ENCODE peak calls at places on chromosomes 3 and 15, in seven cellular contexts. T is trophoblast cell, V is OCI-LY7, E is hepatocyte, S is IMR-90, P is keratinocyte, Q is HepG2. Y is an unnamed sample.

GRCh38 chr3:114206342-114206741 is 27.5 kb upstream of the DRD3 start:
- DNase-seq in P (no peak), Q (no peak), E (no peak), V (no peak), T (no peak), S (no peak), Y (no peak)

GRCh38 chr3:69288161-69288895 is 97.6 kb downstream of the FRMD4B start:
- DNase-seq in E (no peak), S (no peak), T (no peak), V (no peak), P (no peak), Q (no peak), Y (no peak)

GRCh38 chr3:133999891-134000685 is 29.6 kb downstream of the SLCO2A1 start:
- DNase-seq in P (no peak), S (no peak), V (no peak), E (no peak), T (peak), Q (no peak), Y (no peak)

GRCh38 chr3:35422826-35423601 is 216.3 kb upstream of the ARPP21 start:
- DNase-seq in S (no peak), E (no peak), Q (no peak), T (no peak), V (no peak), P (no peak), Y (no peak)

GRCh38 chr15:33675246-33675645 is 293.1 kb upstream of the CHRM5 start:
- DNase-seq in V (peak), P (no peak), T (no peak), E (peak), Q (no peak), S (no peak), Y (no peak)

GRCh38 chr3:48934333-48934991 is 15.8 kb downstream of the ARIH2 start:
- DNase-seq in V (no peak), Q (no peak), P (no peak), S (no peak), E (no peak), T (no peak), Y (no peak)

GRCh38 chr15:99475754-99476412 is 89.9 kb upstream of the MEF2A start:
- DNase-seq in P (no peak), S (no peak), Q (no peak), T (no peak), V (no peak), E (no peak), Y (no peak)

GRCh38 chr15:64636101-64636500 is 139.3 kb downstream of the RBPMS2 start:
- DNase-seq in E (no peak), P (no peak), T (no peak), V (no peak), Q (no peak), S (no peak), Y (no peak)

GRCh38 chr15:39666671-39667070 is 85.8 kb downstream of the THBS1 start:
- DNase-seq in S (peak), P (no peak), Q (no peak), V (no peak), T (no peak), E (no peak), Y (no peak)

GRCh38 chr3:116140100-116140689 is 305.1 kb downstream of the LSAMP start:
- DNase-seq in E (peak), S (peak), P (no peak), Q (peak), V (peak), T (no peak), Y (no peak)

GRCh38 chr3:5016218-5017161 is 37.3 kb downstream of the BHLHE40 start:
- DNase-seq in Q (peak), E (peak), V (peak), S (peak), P (no peak), T (peak), Y (peak)

GRCh38 chr3:58691997-58692396 is 25.4 kb upstream of the FAM3D start:
- DNase-seq in Q (no peak), S (peak), P (no peak), E (no peak), T (no peak), V (peak), Y (no peak)

GRCh38 chr3:45179163-45179562 is 33.0 kb upstream of the CDCP1 start:
- DNase-seq in E (no peak), Q (no peak), S (no peak), V (no peak), T (no peak), P (no peak), Y (no peak)

GRCh38 chr3:6255229-6255628 is 605.7 kb upstream of the GRM7 start:
- DNase-seq in V (no peak), Q (no peak), P (no peak), E (no peak), S (no peak), T (no peak), Y (no peak)

GRCh38 chr15:68616397-68616796 is 37.6 kb downstream of the CORO2B start:
- DNase-seq in Q (no peak), T (no peak), E (no peak), P (no peak), S (no peak), V (no peak), Y (no peak)

GRCh38 chr3:58670506-58671125 is 4.0 kb upstream of the FAM3D start:
- DNase-seq in P (no peak), S (no peak), E (no peak), V (no peak), Q (no peak), T (no peak), Y (no peak)

GRCh38 chr3:68148471-68148870 is 494.1 kb upstream of the SUCLG2 start:
- DNase-seq in V (no peak), S (no peak), P (no peak), Q (no peak), E (no peak), T (no peak), Y (no peak)

GRCh38 chr15:32790352-32790999 is 72.7 kb downstream of the GREM1 start:
- DNase-seq in Q (peak), P (no peak), E (no peak), V (no peak), S (peak), T (no peak), Y (no peak)

GRCh38 chr3:45008117-45008516 is 18.0 kb upstream of the CLEC3B start:
- DNase-seq in T (no peak), V (no peak), E (no peak), S (peak), P (no peak), Q (no peak), Y (no peak)

GRCh38 chr15:74869726-74870407 is 3.3 kb downstream of the SCAMP2 start:
- DNase-seq in T (no peak), V (peak), P (no peak), S (peak), E (peak), Q (no peak), Y (no peak)

GRCh38 chr3:23888617-23889228 is 28.1 kb downstream of the NKIRAS1 start:
- DNase-seq in T (no peak), V (peak), E (peak), Q (peak), P (no peak), S (peak), Y (no peak)

GRCh38 chr3:53244281-53244680 is 11.5 kb downstream of the TKT start:
- DNase-seq in E (no peak), S (no peak), P (no peak), V (no peak), T (no peak), Q (no peak), Y (no peak)

GRCh38 chr3:108159128-108159527 is 63.1 kb downstream of the IFT57 start:
- DNase-seq in P (no peak), V (no peak), T (no peak), E (no peak), S (peak), Q (no peak), Y (no peak)

GRCh38 chr3:13148561-13149330 is 75.5 kb upstream of the IQSEC1 start:
- DNase-seq in V (no peak), E (no peak), Q (no peak), T (no peak), P (no peak), S (no peak), Y (no peak)
- H3K4me2 ChIP-seq in V (no peak), E (no peak), Q (no peak), T (no peak), P (no peak), S (no peak), Y (no peak)

DNA sequence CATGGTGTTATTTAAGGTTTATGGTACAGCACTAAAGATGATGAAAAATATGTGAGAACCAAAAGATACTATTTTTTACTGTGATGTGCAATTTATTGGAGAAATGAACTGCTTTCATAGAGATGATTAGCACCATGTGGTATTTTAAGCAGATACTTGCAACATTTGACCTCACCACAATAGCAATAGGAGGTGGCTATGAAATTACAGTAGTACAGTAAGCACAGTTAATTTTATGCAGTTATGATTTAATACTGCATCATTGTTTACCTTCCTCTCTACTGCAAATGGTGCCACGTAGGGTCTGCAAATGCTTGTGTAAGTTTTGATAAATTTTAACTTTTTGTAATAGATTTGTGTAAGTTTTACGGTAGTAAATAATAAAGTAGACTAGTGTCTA is 14.0 kb downstream of the PYGO1 start:
- DNase-seq in E (no peak), P (no peak), S (no peak), Q (no peak), T (no peak), V (no peak), Y (no peak)
- H3K4me2 ChIP-seq in E (no peak), P (no peak), S (no peak), Q (no peak), T (no peak), V (no peak), Y (no peak)

GRCh38 chr3:132343018-132343612 is 25.9 kb downstream of the ACP3 start:
- DNase-seq in S (peak), V (peak), E (peak), Q (peak), P (peak), T (peak), Y (peak)

GRCh38 chr3:132344666-132345280 is 27.6 kb downstream of the ACP3 start:
- DNase-seq in S (peak), E (no peak), T (no peak), P (no peak), Q (no peak), V (no peak), Y (peak)

GRCh38 chr3:132342183-132342582 is 25.0 kb downstream of the ACP3 start:
- DNase-seq in T (no peak), Q (no peak), P (no peak), V (no peak), S (no peak), E (no peak), Y (no peak)

GRCh38 chr3:132341746-132342145 is 24.5 kb downstream of the ACP3 start:
- DNase-seq in V (no peak), E (no peak), P (no peak), S (no peak), T (no peak), Q (no peak), Y (no peak)

DNA sequence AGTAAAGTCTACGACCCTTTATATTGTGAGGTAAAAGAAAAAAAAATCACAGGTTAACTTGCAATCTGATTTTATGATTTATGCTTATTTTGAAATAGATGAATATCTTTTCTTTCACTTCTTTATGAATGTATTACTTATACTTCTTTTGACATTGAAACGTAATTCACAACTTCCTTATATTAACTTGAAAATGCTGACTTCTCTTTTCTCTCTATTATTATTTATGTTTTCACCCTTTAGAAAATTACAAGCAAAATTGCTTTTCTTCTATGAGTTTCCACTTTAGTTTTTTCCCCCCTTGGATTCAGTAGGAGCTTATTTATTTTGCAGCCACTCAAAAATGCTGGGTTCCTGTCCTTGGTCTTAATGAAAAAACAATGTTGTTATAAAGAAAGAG is 25.4 kb downstream of the ACP3 start:
- DNase-seq in Q (no peak), P (no peak), S (no peak), E (no peak), V (no peak), T (no peak), Y (no peak)
- H3K4me2 ChIP-seq in Q (no peak), P (no peak), S (no peak), E (peak), V (peak), T (no peak), Y (peak)

DNA sequence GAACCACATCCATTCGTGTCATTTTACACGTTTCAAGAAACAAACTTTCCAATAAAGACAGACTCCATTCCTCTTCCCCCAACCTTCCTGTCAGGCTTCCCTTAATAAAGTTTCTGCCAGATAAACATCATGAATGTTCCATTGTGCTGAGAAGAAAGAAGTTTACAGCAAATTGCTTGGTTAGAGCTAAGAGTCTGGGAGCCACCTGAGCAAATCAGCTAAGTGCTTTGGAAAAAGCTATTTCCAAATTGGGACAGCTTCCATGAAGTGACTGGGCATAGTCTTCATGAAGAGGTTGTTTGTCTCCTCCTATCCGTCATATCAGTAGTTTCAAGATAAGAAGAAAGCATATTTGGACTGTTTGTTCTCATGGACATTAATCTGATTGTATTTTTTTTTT is 77.0 kb downstream of the MAGI1 start:
- DNase-seq in S (no peak), T (no peak), E (no peak), P (no peak), V (no peak), Q (peak), Y (no peak)
- H3K4me2 ChIP-seq in S (no peak), T (no peak), E (peak), P (no peak), V (no peak), Q (peak), Y (no peak)

GRCh38 chr3:98894791-98895576 is 6.5 kb downstream of the DCBLD2 start:
- DNase-seq in P (no peak), E (no peak), V (no peak), Q (no peak), S (no peak), T (no peak), Y (no peak)
- H3K4me2 ChIP-seq in P (peak), E (no peak), V (no peak), Q (no peak), S (no peak), T (no peak), Y (no peak)

GRCh38 chr3:184126006-184126405 is 9.2 kb upstream of the EIF2B5 start:
- DNase-seq in T (no peak), S (peak), P (no peak), Q (no peak), V (no peak), E (no peak), Y (no peak)
- H3K4me2 ChIP-seq in T (no peak), S (no peak), P (no peak), Q (no peak), V (no peak), E (no peak), Y (no peak)

DNA sequence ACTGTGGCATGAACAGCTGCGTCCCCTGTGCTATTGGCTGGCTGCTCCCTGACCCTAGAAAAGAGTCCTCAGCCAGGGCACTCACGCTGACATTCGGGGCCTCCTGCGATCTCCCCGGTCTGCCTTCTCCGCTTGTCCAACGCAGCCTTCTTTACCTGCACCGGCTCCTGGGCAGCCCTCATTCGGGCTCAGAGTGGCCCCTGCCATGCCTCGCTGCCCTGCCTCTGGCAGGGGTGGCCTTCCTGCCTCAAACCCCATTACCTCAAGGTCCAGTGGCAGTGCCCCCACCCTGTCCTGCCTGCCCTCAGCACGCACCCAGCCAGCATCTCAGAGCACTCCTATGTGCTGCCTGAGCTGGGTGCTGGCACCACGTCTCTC is 86.5 kb downstream of the TBC1D2B start:
- DNase-seq in P (no peak), S (no peak), T (no peak), Q (no peak), V (no peak), E (no peak), Y (no peak)
- H3K4me2 ChIP-seq in P (no peak), S (no peak), T (no peak), Q (no peak), V (peak), E (no peak), Y (no peak)

DNA sequence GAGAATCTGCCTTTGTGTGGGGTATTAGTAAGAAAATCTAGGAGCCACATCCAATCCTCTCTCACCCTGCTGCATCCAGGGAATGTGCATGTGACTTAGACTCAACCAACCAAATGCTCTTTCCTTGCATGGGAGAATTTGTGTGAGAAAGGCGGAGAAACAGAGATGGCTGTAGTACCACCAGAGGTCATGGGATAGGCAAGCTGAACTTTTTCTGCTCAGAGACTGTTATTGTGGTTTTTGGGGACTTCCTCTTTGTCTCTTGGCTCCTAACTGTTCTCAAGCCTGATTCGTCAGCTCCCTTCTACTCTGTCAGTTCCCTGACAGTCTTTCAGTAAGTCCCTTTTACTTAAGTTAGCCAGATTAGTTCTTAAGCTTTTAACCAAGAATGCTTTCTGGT is 2.6 kb upstream of the ZSCAN2 start:
- DNase-seq in P (no peak), E (no peak), V (peak), S (peak), T (no peak), Q (no peak), Y (no peak)
- H3K4me2 ChIP-seq in P (no peak), E (no peak), V (peak), S (no peak), T (no peak), Q (no peak), Y (no peak)

DNA sequence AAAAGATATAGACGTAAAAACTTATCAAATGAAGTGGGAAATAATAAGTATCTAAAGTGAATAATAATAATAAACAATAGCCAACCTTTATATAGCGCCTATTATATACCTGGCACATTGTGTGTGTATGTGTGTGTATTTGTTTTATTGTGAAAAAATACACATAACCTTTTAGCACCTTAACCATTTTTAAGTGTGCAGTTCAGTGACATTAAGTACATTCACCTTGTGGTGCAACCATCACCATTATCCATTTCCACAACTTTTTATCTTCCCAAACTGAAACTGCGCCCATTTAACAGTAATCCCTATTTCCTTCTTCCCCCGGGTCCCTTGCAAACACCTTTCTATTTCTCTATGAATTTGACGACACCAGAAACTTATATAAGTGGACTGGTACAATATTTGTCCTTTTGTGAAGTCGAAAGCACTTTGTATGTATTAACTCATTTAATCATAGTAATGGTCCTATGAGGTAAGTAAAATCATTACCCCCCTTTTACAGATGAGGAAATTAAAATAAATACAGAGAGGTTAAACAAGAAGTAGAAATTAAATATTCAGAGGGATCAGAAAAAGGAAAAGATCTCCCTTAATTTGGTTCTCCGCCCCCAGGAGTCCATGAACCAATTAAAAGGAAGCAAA is 33.5 kb downstream of the GJD2 start:
- DNase-seq in T (no peak), S (no peak), E (no peak), V (no peak), Q (no peak), P (no peak), Y (no peak)
- H3K4me2 ChIP-seq in T (peak), S (no peak), E (peak), V (no peak), Q (peak), P (peak), Y (peak)